ENCODE peak calls at places on chromosomes 3 and 15, in eight cellular contexts. M is foreskin fibroblast, N is dorsolateral prefrontal cortex, T is AG10803, E is ovary, V is fibroblast of mammary gland, Z is fibroblast of lung, Y is bronchial epithelial cell. A is an unnamed sample.

GRCh38 chr3:105997800-105998526 is 129.2 kb upstream of the CBLB start:
- DNase-seq in E (no peak), T (peak; percentile 93), M (peak; percentile 92), Z (peak; percentile 99), Y (peak; percentile 99), V (peak; percentile 94), N (no peak), A (peak; percentile 90)

GRCh38 chr15:46918462-46919125 is 798.7 kb upstream of the SEMA6D start:
- DNase-seq in E (no peak), M (no peak), T (no peak), Z (no peak), N (no peak), V (no peak), Y (no peak), A (no peak)

GRCh38 chr3:13282986-13283876 is 136.9 kb downstream of the NUP210 start:
- DNase-seq in E (no peak), V (no peak), N (peak; percentile 34), M (peak; percentile 31), Y (no peak), T (no peak), Z (peak; percentile 21), A (no peak)

GRCh38 chr3:141384157-141384556 is 15.9 kb downstream of the ZBTB38 start:
- DNase-seq in N (no peak), Y (no peak), M (peak; percentile 46), E (no peak), V (peak; percentile 62), T (peak; percentile 65), Z (peak; percentile 53), A (peak; percentile 76)

GRCh38 chr15:92500023-92500630 is 106.4 kb downstream of the ST8SIA2 start:
- DNase-seq in M (no peak), V (no peak), Y (no peak), E (no peak), N (no peak), T (no peak), Z (no peak), A (no peak)

GRCh38 chr15:48638966-48639365 is 6.5 kb downstream of the FBN1 start:
- DNase-seq in N (no peak), Y (no peak), V (no peak), M (no peak), E (no peak), Z (peak; percentile 48), T (peak; percentile 70), A (no peak)

GRCh38 chr15:38474155-38474757 is 20.3 kb downstream of the FAM98B start:
- DNase-seq in Z (peak; percentile 70), M (peak; percentile 67), E (no peak), N (no peak), V (peak; percentile 65), T (peak; percentile 87), Y (peak; percentile 67), A (peak; percentile 72)

GRCh38 chr3:126013742-126014141 is 44.8 kb downstream of the ROPN1B start:
- DNase-seq in V (no peak), Z (peak; percentile 23), N (no peak), E (no peak), M (no peak), Y (no peak), T (no peak), A (no peak)

GRCh38 chr3:153145454-153145853 is 16.6 kb upstream of the RAP2B start:
- DNase-seq in E (no peak), Z (peak; percentile 21), V (peak; percentile 42), Y (peak; percentile 86), T (no peak), N (no peak), M (no peak), A (no peak)

GRCh38 chr15:51193526-51193925 is 98.8 kb upstream of the TNFAIP8L3 start:
- DNase-seq in V (peak; percentile 54), Y (no peak), T (peak; percentile 22), Z (no peak), E (no peak), N (no peak), M (no peak), A (no peak)

GRCh38 chr15:71079208-71080044 is 35.8 kb upstream of the THSD4 start:
- DNase-seq in T (peak; percentile 90), M (peak; percentile 81), E (no peak), N (no peak), Z (peak; percentile 92), V (peak; percentile 85), Y (peak; percentile 90), A (peak; percentile 80)

GRCh38 chr3:58492385-58492970 is 582 bp downstream of the KCTD6 start:
- DNase-seq in E (no peak), Y (no peak), V (no peak), M (peak; percentile 33), N (no peak), T (peak; percentile 10), Z (no peak), A (no peak)

GRCh38 chr3:59101091-59101738 is 51.4 kb upstream of the CFAP20DC start:
- DNase-seq in M (peak; percentile 73), V (no peak), Z (peak; percentile 64), Y (peak; percentile 94), N (no peak), T (peak; percentile 7), E (no peak), A (peak; percentile 39)

GRCh38 chr3:171306631-171307030 is 153.6 kb downstream of the TNIK start:
- DNase-seq in E (peak; percentile 41), T (peak; percentile 95), N (peak; percentile 78), V (peak; percentile 98), M (peak; percentile 88), Y (peak; percentile 13), Z (peak; percentile 99), A (peak; percentile 96)

GRCh38 chr3:19946832-19947548 is at the start of gene RAB5A:
- DNase-seq in E (peak; percentile 97), Y (peak; percentile 93), N (peak; percentile 94), T (peak; percentile 98), V (peak; percentile 97), M (peak; percentile 99), Z (peak; percentile 98), A (peak; percentile 97)

GRCh38 chr3:15630646-15631350 is 29.3 kb downstream of the BTD start:
- DNase-seq in V (peak; percentile 77), N (no peak), E (no peak), Y (peak; percentile 85), T (peak; percentile 75), M (peak; percentile 87), Z (peak; percentile 84), A (peak; percentile 79)

DNA sequence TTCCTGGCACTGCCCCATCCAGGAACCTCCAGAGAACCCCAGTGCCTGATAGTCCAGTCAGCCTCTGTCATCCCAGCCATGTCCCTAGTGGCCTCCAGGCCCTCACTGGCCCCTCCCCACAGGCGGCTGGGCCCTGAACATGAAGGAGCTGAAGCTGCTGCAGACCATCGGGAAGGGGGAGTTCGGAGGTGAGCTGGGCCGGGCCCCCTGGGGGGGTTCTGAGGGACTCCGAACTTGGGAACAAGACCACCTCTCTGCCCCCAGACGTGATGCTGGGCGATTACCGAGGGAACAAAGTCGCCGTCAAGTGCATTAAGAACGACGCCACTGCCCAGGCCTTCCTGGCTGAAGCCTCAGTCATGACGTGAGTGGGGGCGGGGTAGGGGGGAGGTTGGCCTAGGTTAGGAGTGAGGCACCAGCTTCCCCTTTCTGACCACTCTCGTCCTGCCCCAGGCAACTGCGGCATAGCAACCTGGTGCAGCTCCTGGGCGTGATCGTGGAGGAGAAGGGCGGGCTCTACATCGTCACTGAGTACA is 12.0 kb upstream of the LMAN1L start:
- DNase-seq in T (no peak), N (no peak), Y (no peak), V (no peak), M (no peak), E (no peak), Z (no peak), A (no peak)
- TF ChIP-seq CTCF in T (no peak), N (no peak), Y (no peak), V (no peak), M (no peak), E (no peak), Z (no peak), A (no peak)

GRCh38 chr15:50003786-50004334 is 115.2 kb downstream of the ATP8B4 start:
- DNase-seq in M (peak; percentile 91), T (peak; percentile 91), N (peak; percentile 81), V (peak; percentile 93), E (peak; percentile 89), Y (peak; percentile 73), Z (peak; percentile 74), A (peak; percentile 79)
- TF ChIP-seq CTCF in M (peak; percentile 83), T (peak; percentile 93), N (peak; percentile 54), V (peak; percentile 79), E (peak; percentile 79), Y (peak; percentile 82), Z (peak; percentile 71), A (peak; percentile 93)

GRCh38 chr15:68278345-68279217 is 1.0 kb downstream of the FEM1B start:
- DNase-seq in E (no peak), Z (peak; percentile 66), T (no peak), Y (peak; percentile 29), M (peak; percentile 37), N (peak; percentile 60), V (peak; percentile 34), A (no peak)
- TF ChIP-seq CTCF in E (no peak), Z (peak; percentile 6), T (peak; percentile 36), Y (peak; percentile 36), M (peak; percentile 22), N (no peak), V (no peak), A (peak; percentile 18)

GRCh38 chr3:138049157-138049919 is 39.4 kb downstream of the CLDN18 start:
- DNase-seq in V (peak; percentile 57), M (peak; percentile 85), N (no peak), Y (peak; percentile 43), E (no peak), T (peak; percentile 79), Z (peak; percentile 77), A (peak; percentile 85)
- TF ChIP-seq CTCF in V (no peak), M (no peak), N (no peak), Y (peak; percentile 10), E (no peak), T (no peak), Z (no peak), A (peak; percentile 48)

GRCh38 chr3:180594631-180595348 is 7.2 kb upstream of the TTC14 start:
- DNase-seq in M (peak; percentile 14), N (no peak), V (peak; percentile 71), Z (peak; percentile 47), E (no peak), T (peak; percentile 51), Y (peak; percentile 69), A (peak; percentile 59)
- TF ChIP-seq CTCF in M (peak; percentile 17), N (peak; percentile 76), V (peak; percentile 59), Z (peak; percentile 45), E (peak; percentile 72), T (peak; percentile 70), Y (peak; percentile 41), A (peak; percentile 85)

DNA sequence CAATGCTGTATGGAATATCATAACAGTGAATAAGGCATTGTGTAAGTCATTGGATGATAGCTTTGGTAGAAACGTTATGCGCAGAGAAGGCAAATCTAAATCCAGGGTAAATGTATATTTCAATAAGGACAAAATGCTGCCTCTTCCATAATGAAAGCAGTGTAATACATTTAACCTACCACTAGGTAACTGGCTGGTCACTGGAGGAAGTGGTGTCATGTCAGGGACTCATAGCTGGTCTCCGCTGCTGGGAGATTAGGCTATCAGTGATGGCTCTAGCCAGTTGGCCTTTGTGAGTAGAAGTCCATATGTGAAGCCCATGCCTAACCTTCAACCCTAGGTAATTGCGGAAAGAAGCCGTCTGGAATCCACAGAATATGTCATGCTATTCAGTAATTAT is 140.9 kb downstream of the NLGN1 start:
- DNase-seq in E (no peak), V (no peak), T (no peak), Z (no peak), Y (no peak), M (no peak), N (no peak), A (no peak)
- TF ChIP-seq CTCF in E (no peak), V (peak; percentile 11), T (no peak), Z (no peak), Y (no peak), M (no peak), N (no peak), A (peak; percentile 50)

A was measured in HFFc6.